ENCODE peak calls at places on chromosome 12, in seven cellular contexts. One of them, this sample, is unnamed.

GRCh38 chr12:132734206-132734605 is 23.6 kb downstream of the PGAM5 start:
- DNase-seq in heart left ventricle: no peak
- DNase-seq in upper lobe of right lung: no peak
- DNase-seq in tibial artery: no peak
- DNase-seq in right atrium auricular region: no peak
- DNase-seq in H1: no peak
- DNase-seq in ovary: no peak
- DNase-seq in this sample: no peak

GRCh38 chr12:82876075-82876474 is 189.4 kb downstream of the TMTC2 start:
- DNase-seq in heart left ventricle: no peak
- DNase-seq in upper lobe of right lung: no peak
- DNase-seq in tibial artery: no peak
- DNase-seq in right atrium auricular region: no peak
- DNase-seq in H1: no peak
- DNase-seq in ovary: no peak
- DNase-seq in this sample: no peak

GRCh38 chr12:101720118-101720517 is 19.1 kb downstream of the SYCP3 start:
- DNase-seq in heart left ventricle: no peak
- DNase-seq in upper lobe of right lung: no peak
- DNase-seq in tibial artery: no peak
- DNase-seq in right atrium auricular region: no peak
- DNase-seq in H1: no peak
- DNase-seq in ovary: no peak
- DNase-seq in this sample: no peak

GRCh38 chr12:19198272-19198671 is 68.7 kb downstream of the PLEKHA5 start:
- DNase-seq in heart left ventricle: no peak
- DNase-seq in upper lobe of right lung: no peak
- DNase-seq in tibial artery: no peak
- DNase-seq in right atrium auricular region: no peak
- DNase-seq in H1: no peak
- DNase-seq in ovary: no peak
- DNase-seq in this sample: peak; percentile 73

GRCh38 chr12:98053202-98053601 is 462.2 kb upstream of the TMPO start:
- DNase-seq in heart left ventricle: no peak
- DNase-seq in upper lobe of right lung: no peak
- DNase-seq in tibial artery: no peak
- DNase-seq in right atrium auricular region: no peak
- DNase-seq in H1: no peak
- DNase-seq in ovary: no peak
- DNase-seq in this sample: no peak

GRCh38 chr12:85413266-85413665 is 133.2 kb downstream of the ALX1 start:
- DNase-seq in heart left ventricle: no peak
- DNase-seq in upper lobe of right lung: no peak
- DNase-seq in tibial artery: no peak
- DNase-seq in right atrium auricular region: no peak
- DNase-seq in H1: no peak
- DNase-seq in ovary: no peak
- DNase-seq in this sample: no peak

GRCh38 chr12:75706786-75707605 is 195.6 kb upstream of the KRR1 start:
- DNase-seq in heart left ventricle: no peak
- DNase-seq in upper lobe of right lung: no peak
- DNase-seq in tibial artery: no peak
- DNase-seq in right atrium auricular region: no peak
- DNase-seq in H1: no peak
- DNase-seq in ovary: no peak
- DNase-seq in this sample: peak; percentile 28

GRCh38 chr12:58285551-58285950 is 344.2 kb downstream of the ATP23 start:
- DNase-seq in heart left ventricle: no peak
- DNase-seq in upper lobe of right lung: no peak
- DNase-seq in tibial artery: no peak
- DNase-seq in right atrium auricular region: no peak
- DNase-seq in H1: peak; percentile 54
- DNase-seq in ovary: no peak
- DNase-seq in this sample: no peak

GRCh38 chr12:15852383-15852782 is 29.8 kb upstream of the STRAP start:
- DNase-seq in heart left ventricle: no peak
- DNase-seq in upper lobe of right lung: no peak
- DNase-seq in tibial artery: no peak
- DNase-seq in right atrium auricular region: no peak
- DNase-seq in H1: no peak
- DNase-seq in ovary: no peak
- DNase-seq in this sample: no peak

GRCh38 chr12:114658002-114658441 is 26.0 kb downstream of the TBX3 start:
- DNase-seq in heart left ventricle: no peak
- DNase-seq in upper lobe of right lung: no peak
- DNase-seq in tibial artery: no peak
- DNase-seq in right atrium auricular region: no peak
- DNase-seq in H1: no peak
- DNase-seq in ovary: no peak
- DNase-seq in this sample: no peak

GRCh38 chr12:68538722-68539614 is 71.7 kb upstream of the RAP1B start:
- DNase-seq in heart left ventricle: peak; percentile 83
- DNase-seq in upper lobe of right lung: no peak
- DNase-seq in tibial artery: peak; percentile 55
- DNase-seq in right atrium auricular region: peak; percentile 85
- DNase-seq in H1: peak; percentile 51
- DNase-seq in ovary: peak; percentile 63
- DNase-seq in this sample: no peak

GRCh38 chr12:44531349-44531905 is 344.7 kb downstream of the NELL2 start:
- DNase-seq in heart left ventricle: no peak
- DNase-seq in upper lobe of right lung: no peak
- DNase-seq in tibial artery: no peak
- DNase-seq in right atrium auricular region: no peak
- DNase-seq in H1: no peak
- DNase-seq in ovary: no peak
- DNase-seq in this sample: no peak

GRCh38 chr12:131347345-131347714 is 363.6 kb upstream of the SFSWAP start:
- DNase-seq in heart left ventricle: no peak
- DNase-seq in upper lobe of right lung: no peak
- DNase-seq in tibial artery: no peak
- DNase-seq in right atrium auricular region: no peak
- DNase-seq in H1: no peak
- DNase-seq in ovary: no peak
- DNase-seq in this sample: no peak

GRCh38 chr12:54879132-54879531 is 24.8 kb downstream of the MUCL1 start:
- DNase-seq in heart left ventricle: no peak
- DNase-seq in upper lobe of right lung: no peak
- DNase-seq in tibial artery: no peak
- DNase-seq in right atrium auricular region: no peak
- DNase-seq in H1: no peak
- DNase-seq in ovary: no peak
- DNase-seq in this sample: no peak

GRCh38 chr12:15778126-15778525 is 11.1 kb downstream of the EPS8 start:
- DNase-seq in heart left ventricle: no peak
- DNase-seq in upper lobe of right lung: no peak
- DNase-seq in tibial artery: no peak
- DNase-seq in right atrium auricular region: no peak
- DNase-seq in H1: no peak
- DNase-seq in ovary: no peak
- DNase-seq in this sample: no peak

GRCh38 chr12:85225501-85225900 is 54.5 kb upstream of the ALX1 start:
- DNase-seq in heart left ventricle: no peak
- DNase-seq in upper lobe of right lung: no peak
- DNase-seq in tibial artery: no peak
- DNase-seq in right atrium auricular region: no peak
- DNase-seq in H1: no peak
- DNase-seq in ovary: no peak
- DNase-seq in this sample: no peak

GRCh38 chr12:46473634-46474201 is 101.1 kb upstream of the SLC38A2 start:
- DNase-seq in heart left ventricle: peak; percentile 79
- DNase-seq in upper lobe of right lung: peak; percentile 73
- DNase-seq in tibial artery: peak; percentile 85
- DNase-seq in right atrium auricular region: peak; percentile 87
- DNase-seq in H1: no peak
- DNase-seq in ovary: peak; percentile 56
- DNase-seq in this sample: peak; percentile 70

GRCh38 chr12:124921200-124922008 is 7.0 kb upstream of the UBC start:
- DNase-seq in heart left ventricle: peak; percentile 53
- DNase-seq in upper lobe of right lung: no peak
- DNase-seq in tibial artery: no peak
- DNase-seq in right atrium auricular region: no peak
- DNase-seq in H1: peak; percentile 81
- DNase-seq in ovary: peak; percentile 74
- DNase-seq in this sample: peak; percentile 76

GRCh38 chr12:51348116-51348515 is 1.6 kb upstream of the CELA1 start:
- DNase-seq in heart left ventricle: no peak
- DNase-seq in upper lobe of right lung: no peak
- DNase-seq in tibial artery: no peak
- DNase-seq in right atrium auricular region: no peak
- DNase-seq in H1: no peak
- DNase-seq in ovary: no peak
- DNase-seq in this sample: no peak

DNA sequence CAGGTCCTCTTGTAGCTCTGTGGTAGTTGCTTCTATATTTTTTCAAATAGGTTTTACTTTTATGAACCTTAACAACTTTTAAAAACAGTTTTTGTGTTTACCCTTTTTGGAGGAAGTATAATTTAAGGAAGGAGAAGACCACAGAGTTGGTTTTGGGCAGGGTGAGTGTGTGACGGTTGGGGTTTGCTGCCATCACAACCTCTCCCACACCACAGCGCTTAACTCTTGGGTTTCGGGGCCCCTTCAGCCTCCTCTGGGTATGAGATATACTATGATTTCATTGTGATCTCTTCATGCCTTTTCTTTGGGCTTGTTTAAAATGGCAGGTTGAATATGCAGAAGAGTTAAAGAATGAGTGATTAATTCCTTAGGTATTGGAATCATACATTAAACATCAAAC is 228.7 kb upstream of the CRY1 start:
- DNase-seq in heart left ventricle: no peak
- DNase-seq in upper lobe of right lung: no peak
- DNase-seq in tibial artery: no peak
- DNase-seq in right atrium auricular region: no peak
- DNase-seq in H1: no peak
- DNase-seq in ovary: no peak
- DNase-seq in this sample: no peak
- H3K4me1 ChIP-seq in heart left ventricle: peaks cover 47% of the 10 kb centered on the region
- H3K4me1 ChIP-seq in upper lobe of right lung: peaks cover 27% of the 10 kb centered on the region
- H3K4me1 ChIP-seq in tibial artery: no peaks in the 10 kb centered on the region
- H3K4me1 ChIP-seq in right atrium auricular region: peaks cover 30% of the 10 kb centered on the region
- H3K4me1 ChIP-seq in H1: peaks cover 10% of the 10 kb centered on the region
- H3K4me1 ChIP-seq in ovary: peaks cover 8% of the 10 kb centered on the region
- H3K4me1 ChIP-seq in this sample: no peaks in the 10 kb centered on the region

DNA sequence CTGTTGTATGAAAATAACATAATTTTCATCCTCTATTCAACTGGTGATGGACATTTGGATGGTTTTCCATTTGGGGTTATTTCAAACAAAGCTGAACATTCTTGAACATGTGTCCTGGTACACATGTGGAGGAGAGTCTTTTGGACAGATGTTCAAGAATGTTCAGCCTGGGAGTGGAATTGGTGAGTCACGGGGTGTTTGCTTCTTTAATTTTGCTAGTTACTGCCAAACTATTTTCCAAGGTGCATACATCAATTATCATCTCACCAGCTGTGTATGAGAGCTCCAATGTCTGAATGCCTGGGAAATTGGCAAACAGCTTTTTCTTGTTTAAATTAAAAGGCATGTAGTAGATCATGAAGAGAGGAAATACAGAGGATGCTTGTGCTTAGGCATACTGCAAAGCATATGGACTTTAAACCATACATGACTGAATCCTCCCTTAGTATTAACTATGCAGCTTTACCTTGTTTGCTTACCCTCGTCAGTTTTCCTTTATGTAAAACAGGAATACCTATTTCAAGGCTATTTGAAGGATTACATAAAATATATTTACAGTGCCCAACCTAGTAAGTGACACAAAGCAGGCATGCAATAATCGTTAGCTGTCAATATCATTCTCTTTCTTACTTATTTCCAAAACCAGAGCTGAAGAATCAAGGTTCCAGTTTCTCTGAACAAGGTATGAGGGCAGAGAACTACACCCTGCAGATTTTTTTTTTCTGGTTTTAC is 152.1 kb downstream of the ITPR2 start:
- DNase-seq in heart left ventricle: no peak
- DNase-seq in upper lobe of right lung: no peak
- DNase-seq in tibial artery: no peak
- DNase-seq in right atrium auricular region: no peak
- DNase-seq in H1: no peak
- DNase-seq in ovary: no peak
- DNase-seq in this sample: no peak
- H3K36me3 ChIP-seq in heart left ventricle: peaks cover 14% of the 10 kb centered on the region
- H3K36me3 ChIP-seq in upper lobe of right lung: peaks cover 42% of the 10 kb centered on the region
- H3K36me3 ChIP-seq in tibial artery: peaks cover 22% of the 10 kb centered on the region
- H3K36me3 ChIP-seq in right atrium auricular region: peaks cover 15% of the 10 kb centered on the region
- H3K36me3 ChIP-seq in H1: peaks cover 20% of the 10 kb centered on the region
- H3K36me3 ChIP-seq in ovary: no peaks in the 10 kb centered on the region
- H3K36me3 ChIP-seq in this sample: no peaks in the 10 kb centered on the region

GRCh38 chr12:121330195-121330594 is 22.0 kb downstream of the ANAPC5 start:
- DNase-seq in heart left ventricle: no peak
- DNase-seq in upper lobe of right lung: no peak
- DNase-seq in tibial artery: no peak
- DNase-seq in right atrium auricular region: no peak
- DNase-seq in H1: no peak
- DNase-seq in ovary: no peak
- DNase-seq in this sample: no peak

GRCh38 chr12:121330692-121331091 is 21.5 kb downstream of the ANAPC5 start:
- DNase-seq in heart left ventricle: no peak
- DNase-seq in upper lobe of right lung: no peak
- DNase-seq in tibial artery: no peak
- DNase-seq in right atrium auricular region: no peak
- DNase-seq in H1: no peak
- DNase-seq in ovary: no peak
- DNase-seq in this sample: no peak

GRCh38 chr12:121333747-121334146 is 18.5 kb downstream of the ANAPC5 start:
- DNase-seq in heart left ventricle: no peak
- DNase-seq in upper lobe of right lung: no peak
- DNase-seq in tibial artery: no peak
- DNase-seq in right atrium auricular region: no peak
- DNase-seq in H1: no peak
- DNase-seq in ovary: no peak
- DNase-seq in this sample: no peak

GRCh38 chr12:121328620-121329019 is 23.6 kb downstream of the ANAPC5 start:
- DNase-seq in heart left ventricle: no peak
- DNase-seq in upper lobe of right lung: no peak
- DNase-seq in tibial artery: no peak
- DNase-seq in right atrium auricular region: no peak
- DNase-seq in H1: no peak
- DNase-seq in ovary: no peak
- DNase-seq in this sample: no peak

DNA sequence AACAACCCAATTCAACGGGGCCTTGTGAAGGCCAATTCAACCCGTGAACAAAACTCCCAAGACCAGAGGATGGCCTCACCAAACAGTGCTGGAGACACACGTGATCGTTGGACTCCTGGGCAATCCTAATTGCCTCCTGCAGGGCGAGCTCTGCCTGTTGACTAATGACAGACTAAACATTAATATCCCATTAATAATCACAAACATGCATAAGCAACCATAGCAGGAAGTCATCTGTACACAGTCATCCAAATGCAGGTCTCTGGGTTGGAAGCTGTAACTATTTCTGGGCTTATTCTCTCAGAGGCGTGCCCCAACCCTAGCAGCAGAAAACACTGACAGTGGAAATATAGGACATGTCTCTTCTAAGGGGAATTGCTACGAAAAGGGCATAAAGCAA is 20.9 kb downstream of the ANAPC5 start:
- DNase-seq in heart left ventricle: no peak
- DNase-seq in upper lobe of right lung: no peak
- DNase-seq in tibial artery: no peak
- DNase-seq in right atrium auricular region: no peak
- DNase-seq in H1: no peak
- DNase-seq in ovary: no peak
- DNase-seq in this sample: peak; percentile 36
- TF ChIP-seq CTCF in heart left ventricle: no peak
- TF ChIP-seq CTCF in upper lobe of right lung: no peak
- TF ChIP-seq CTCF in tibial artery: no peak
- TF ChIP-seq CTCF in right atrium auricular region: no peak
- TF ChIP-seq CTCF in H1: no peak
- TF ChIP-seq CTCF in ovary: no peak
- TF ChIP-seq CTCF in this sample: no peak

GRCh38 chr12:52763991-52764390 is 13.2 kb downstream of the KRT76 start:
- DNase-seq in heart left ventricle: no peak
- DNase-seq in upper lobe of right lung: no peak
- DNase-seq in tibial artery: no peak
- DNase-seq in right atrium auricular region: no peak
- DNase-seq in H1: no peak
- DNase-seq in ovary: no peak
- DNase-seq in this sample: no peak
- H3K4me1 ChIP-seq in heart left ventricle: no peaks in the 10 kb centered on the region
- H3K4me1 ChIP-seq in upper lobe of right lung: no peaks in the 10 kb centered on the region
- H3K4me1 ChIP-seq in tibial artery: no peaks in the 10 kb centered on the region
- H3K4me1 ChIP-seq in right atrium auricular region: no peaks in the 10 kb centered on the region
- H3K4me1 ChIP-seq in H1: no peaks in the 10 kb centered on the region
- H3K4me1 ChIP-seq in ovary: no peaks in the 10 kb centered on the region
- H3K4me1 ChIP-seq in this sample: no peaks in the 10 kb centered on the region